ENCODE peak calls at places on chromosomes 4 and X, in nine cellular contexts. L, J, U, S, W, Z, C, I and Y are unnamed samples. For H3K9me3, the result is how much of the 10 kb centered on the place peaks cover.

GRCh38 chr4:38534344-38534743 is 129.7 kb upstream of the KLF3 start:
- DNase-seq in L (no peak), J (no peak), U (no peak), S (no peak), W (no peak), Z (no peak), C (no peak), I (no peak), Y (no peak)

GRCh38 chr4:149801416-149801815 is 14.2 kb downstream of the IQCM start:
- DNase-seq in L (no peak), J (no peak), U (no peak), S (no peak), W (no peak), Z (no peak), C (no peak), I (no peak), Y (no peak)

GRCh38 chrX:46913710-46914109 is 1.5 kb downstream of the JADE3 start:
- DNase-seq in L (no peak), J (peak), U (no peak), S (peak), W (peak), Z (no peak), C (peak), I (peak), Y (no peak)

GRCh38 chr4:41455215-41455614 is 82.7 kb upstream of the LIMCH1 start:
- DNase-seq in L (no peak), J (no peak), U (no peak), S (no peak), W (no peak), Z (no peak), C (no peak), I (peak), Y (no peak)

GRCh38 chr4:40515398-40516293 is 114.0 kb downstream of the RBM47 start:
- DNase-seq in L (no peak), J (peak), U (no peak), S (peak), W (peak), Z (no peak), C (no peak), I (peak), Y (no peak)

GRCh38 chr4:28369504-28369903 is 1508.9 kb downstream of the STIM2 start:
- DNase-seq in L (no peak), J (peak), U (no peak), S (no peak), W (no peak), Z (no peak), C (no peak), I (no peak), Y (no peak)

GRCh38 chr4:1398686-1399507 is 7.3 kb downstream of the NKX1-1 start:
- DNase-seq in L (no peak), J (no peak), U (no peak), S (no peak), W (no peak), Z (no peak), C (no peak), I (no peak), Y (peak)

GRCh38 chrX:100413231-100413630 is 3.2 kb upstream of the PCDH19 start:
- DNase-seq in L (no peak), J (peak), U (no peak), S (peak), W (no peak), Z (no peak), C (no peak), I (peak), Y (no peak)

GRCh38 chr4:123259676-123260428 is 136.7 kb upstream of the SPRY1 start:
- DNase-seq in L (no peak), J (no peak), U (no peak), S (no peak), W (no peak), Z (no peak), C (no peak), I (no peak), Y (no peak)

GRCh38 chr4:7772708-7773385 is 166.8 kb downstream of the AFAP1 start:
- DNase-seq in L (peak), J (no peak), U (no peak), S (no peak), W (peak), Z (no peak), C (peak), I (no peak), Y (peak)

GRCh38 chr4:38384962-38385285 is 279.1 kb upstream of the KLF3 start:
- DNase-seq in L (no peak), J (no peak), U (no peak), S (no peak), W (no peak), Z (no peak), C (no peak), I (no peak), Y (no peak)

GRCh38 chr4:76087007-76087769 is 12.7 kb downstream of the ART3 start:
- DNase-seq in L (peak), J (peak), U (no peak), S (peak), W (peak), Z (peak), C (no peak), I (peak), Y (no peak)

GRCh38 chrX:55524487-55524886 is 34.8 kb upstream of the USP51 start:
- DNase-seq in L (no peak), J (peak), U (no peak), S (peak), W (no peak), Z (no peak), C (no peak), I (peak), Y (no peak)

GRCh38 chr4:147723316-147723715 is 8.6 kb upstream of the ARHGAP10 start:
- DNase-seq in L (no peak), J (peak), U (no peak), S (no peak), W (no peak), Z (no peak), C (peak), I (no peak), Y (no peak)

GRCh38 chr4:4461850-4462249 is 74.9 kb downstream of the NSG1 start:
- DNase-seq in L (no peak), J (no peak), U (peak), S (no peak), W (no peak), Z (no peak), C (no peak), I (no peak), Y (peak)

GRCh38 chrX:100695302-100695701 is 36.6 kb downstream of the SYTL4 start:
- DNase-seq in L (no peak), J (no peak), U (no peak), S (no peak), W (no peak), Z (no peak), C (no peak), I (peak), Y (no peak)

GRCh38 chr4:15868065-15868464 is 70.5 kb downstream of the FGFBP1 start:
- DNase-seq in L (no peak), J (no peak), U (no peak), S (peak), W (no peak), Z (no peak), C (no peak), I (peak), Y (no peak)

GRCh38 chr4:16729361-16729760 is 169.1 kb downstream of the LDB2 start:
- DNase-seq in L (no peak), J (no peak), U (no peak), S (no peak), W (no peak), Z (no peak), C (no peak), I (no peak), Y (no peak)

GRCh38 chr4:169179609-169180526 is 90.9 kb downstream of the SH3RF1 start:
- DNase-seq in L (no peak), J (no peak), U (no peak), S (no peak), W (no peak), Z (no peak), C (no peak), I (no peak), Y (no peak)

GRCh38 chrX:50903387-50904027 is 7.0 kb upstream of the BMP15 start:
- DNase-seq in L (no peak), J (peak), U (no peak), S (peak), W (no peak), Z (no peak), C (no peak), I (peak), Y (no peak)

GRCh38 chr4:56049428-56050212 is 100.9 kb downstream of the CEP135 start:
- DNase-seq in L (no peak), J (peak), U (no peak), S (peak), W (peak), Z (no peak), C (no peak), I (peak), Y (peak)

GRCh38 chr4:605702-606425 is 19.5 kb upstream of the PDE6B start:
- DNase-seq in L (no peak), J (no peak), U (no peak), S (no peak), W (no peak), Z (no peak), C (no peak), I (no peak), Y (no peak)

GRCh38 chr4:48191758-48192157 is 57.7 kb upstream of the TXK start:
- DNase-seq in L (no peak), J (no peak), U (no peak), S (no peak), W (no peak), Z (no peak), C (no peak), I (no peak), Y (no peak)

GRCh38 chr4:25908491-25908901 is 5.5 kb upstream of the SMIM20 start:
- DNase-seq in L (no peak), J (peak), U (no peak), S (peak), W (no peak), Z (no peak), C (no peak), I (peak), Y (no peak)

GRCh38 chr4:4914059-4914820 is 54.8 kb downstream of the MSX1 start:
- DNase-seq in L (no peak), J (peak), U (no peak), S (no peak), W (no peak), Z (no peak), C (no peak), I (peak), Y (no peak)

GRCh38 chr4:185654311-185654710 is 119.0 kb upstream of the PDLIM3 start:
- DNase-seq in L (no peak), J (no peak), U (no peak), S (no peak), W (no peak), Z (no peak), C (no peak), I (peak), Y (no peak)

GRCh38 chr4:153547520-153547919 is 81.4 kb downstream of the TMEM131L start:
- DNase-seq in L (no peak), J (no peak), U (no peak), S (no peak), W (no peak), Z (no peak), C (no peak), I (no peak), Y (no peak)

GRCh38 chr4:137156054-137156453 is 376.2 kb downstream of the PCDH18 start:
- DNase-seq in L (no peak), J (peak), U (no peak), S (no peak), W (no peak), Z (no peak), C (no peak), I (peak), Y (no peak)

GRCh38 chrX:129762448-129762847 is 17.3 kb upstream of the SASH3 start:
- DNase-seq in L (no peak), J (no peak), U (no peak), S (no peak), W (no peak), Z (no peak), C (no peak), I (no peak), Y (no peak)

GRCh38 chrX:129760155-129760554 is 19.6 kb upstream of the SASH3 start:
- DNase-seq in L (no peak), J (no peak), U (no peak), S (no peak), W (peak), Z (no peak), C (no peak), I (no peak), Y (no peak)

GRCh38 chrX:129760981-129761380 is 18.8 kb upstream of the SASH3 start:
- DNase-seq in L (no peak), J (no peak), U (no peak), S (no peak), W (peak), Z (no peak), C (no peak), I (no peak), Y (no peak)

GRCh38 chrX:129759576-129760061 is 20.1 kb upstream of the SASH3 start:
- DNase-seq in L (no peak), J (peak), U (no peak), S (peak), W (peak), Z (no peak), C (no peak), I (peak), Y (no peak)

GRCh38 chrX:129761596-129761995 is 18.2 kb upstream of the SASH3 start:
- DNase-seq in L (no peak), J (no peak), U (no peak), S (no peak), W (no peak), Z (no peak), C (no peak), I (no peak), Y (no peak)
- H3K9me3 ChIP-seq in L (under half), J (under half), U (under half), S (under half), W (under half), Z (under half), C (under half), I (under half), Y (under half)

DNA sequence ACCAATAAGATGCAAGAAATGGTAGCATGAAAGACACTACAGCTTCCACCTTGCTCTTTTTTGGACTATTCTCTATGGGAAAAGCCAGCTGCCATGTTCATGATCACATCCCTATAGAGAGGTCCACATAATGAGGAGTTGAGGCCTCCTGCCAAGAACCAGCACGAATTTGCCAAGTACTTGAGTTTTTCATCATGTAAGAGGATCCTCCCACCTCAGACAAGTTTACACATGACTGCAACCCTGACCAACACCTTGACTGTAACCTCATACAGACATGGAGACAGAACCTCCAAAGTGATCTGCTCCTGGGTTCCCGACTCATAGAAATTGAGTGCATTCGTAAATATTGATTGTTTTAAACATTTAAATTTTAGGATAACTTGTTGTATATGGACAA is 135.2 kb upstream of the TSPAN5 start:
- DNase-seq in L (no peak), J (no peak), U (no peak), S (no peak), W (no peak), Z (no peak), C (no peak), I (no peak), Y (no peak)
- TF ChIP-seq CTCF in L (no peak), J (no peak), U (no peak), S (no peak), W (no peak), Z (no peak), C (no peak), I (no peak), Y (no peak)

DNA sequence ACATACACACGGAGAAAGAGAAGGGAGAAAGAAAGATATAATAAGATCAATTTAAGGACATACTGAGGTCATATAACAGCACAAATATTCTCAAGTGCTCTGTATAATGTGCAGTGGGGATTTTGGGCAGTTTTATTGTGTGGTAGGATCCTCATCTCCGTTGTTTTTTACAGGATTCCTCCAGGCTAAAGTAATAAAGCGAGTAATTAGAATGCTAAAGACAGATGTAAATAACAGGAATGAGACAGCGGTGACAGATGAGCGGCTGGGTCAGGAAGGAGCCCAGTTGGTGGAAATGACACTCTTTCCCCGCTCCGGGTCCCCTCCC is 15.9 kb downstream of the POU4F2 start:
- DNase-seq in L (no peak), J (peak), U (no peak), S (no peak), W (no peak), Z (no peak), C (no peak), I (no peak), Y (no peak)
- H3K4me3 ChIP-seq in L (peak), J (peak), U (no peak), S (peak), W (peak), Z (peak), C (peak), I (no peak), Y (peak)

DNA sequence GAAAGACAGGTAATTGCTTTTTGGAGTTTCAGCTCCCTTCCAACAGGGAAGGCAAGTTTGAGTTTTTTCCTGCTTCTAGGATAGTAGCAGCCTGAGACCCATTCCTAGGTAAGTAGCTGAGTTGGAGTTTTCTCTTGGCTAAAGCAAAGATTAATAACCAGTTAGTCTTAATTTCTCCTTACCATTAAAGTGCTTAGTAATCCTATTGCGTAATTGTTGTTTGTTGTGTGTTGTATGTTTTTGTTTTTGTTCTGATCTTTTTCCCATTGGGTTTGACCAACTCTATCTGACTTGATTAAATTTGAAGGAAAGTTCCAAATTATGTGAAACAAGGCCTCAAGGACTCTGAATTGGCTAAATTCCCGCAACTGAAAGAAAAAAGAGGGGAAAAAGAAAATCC is 83.5 kb downstream of the TBX22 start:
- DNase-seq in L (no peak), J (no peak), U (no peak), S (no peak), W (no peak), Z (no peak), C (no peak), I (no peak), Y (no peak)
- H3K9me3 ChIP-seq in L (under half), J (under half), U (under half), S (under half), W (under half), Z (under half), C (under half), I (under half), Y (under half)

GRCh38 chr4:187063251-187063650 is 339.6 kb upstream of the FAT1 start:
- DNase-seq in L (no peak), J (no peak), U (no peak), S (no peak), W (no peak), Z (no peak), C (no peak), I (no peak), Y (no peak)

GRCh38 chr4:187060551-187060950 is 336.9 kb upstream of the FAT1 start:
- DNase-seq in L (no peak), J (no peak), U (no peak), S (no peak), W (no peak), Z (no peak), C (no peak), I (no peak), Y (no peak)

GRCh38 chr4:187065396-187065795 is 341.7 kb upstream of the FAT1 start:
- DNase-seq in L (no peak), J (no peak), U (no peak), S (no peak), W (no peak), Z (no peak), C (no peak), I (no peak), Y (no peak)

GRCh38 chr4:187065836-187066235 is 342.2 kb upstream of the FAT1 start:
- DNase-seq in L (no peak), J (no peak), U (no peak), S (no peak), W (no peak), Z (no peak), C (no peak), I (no peak), Y (no peak)

GRCh38 chr4:187064033-187064432 is 340.4 kb upstream of the FAT1 start:
- DNase-seq in L (no peak), J (no peak), U (no peak), S (no peak), W (no peak), Z (no peak), C (no peak), I (no peak), Y (no peak)
- TF ChIP-seq CTCF in L (no peak), J (no peak), U (no peak), S (no peak), W (no peak), Z (no peak), C (no peak), I (no peak), Y (no peak)

GRCh38 chrX:108735087-108735679 is 1.2 kb downstream of the IRS4 start:
- DNase-seq in L (no peak), J (no peak), U (no peak), S (peak), W (peak), Z (no peak), C (no peak), I (no peak), Y (peak)
- H3K4me3 ChIP-seq in L (peak), J (peak), U (no peak), S (peak), W (no peak), Z (no peak), C (no peak), I (no peak), Y (no peak)

GRCh38 chr4:177964061-177964460 is 521.8 kb upstream of the AGA start:
- DNase-seq in L (no peak), J (no peak), U (no peak), S (no peak), W (no peak), Z (no peak), C (no peak), I (peak), Y (no peak)

GRCh38 chr4:177961709-177962380 is 519.6 kb upstream of the AGA start:
- DNase-seq in L (no peak), J (no peak), U (no peak), S (no peak), W (no peak), Z (no peak), C (no peak), I (no peak), Y (no peak)

DNA sequence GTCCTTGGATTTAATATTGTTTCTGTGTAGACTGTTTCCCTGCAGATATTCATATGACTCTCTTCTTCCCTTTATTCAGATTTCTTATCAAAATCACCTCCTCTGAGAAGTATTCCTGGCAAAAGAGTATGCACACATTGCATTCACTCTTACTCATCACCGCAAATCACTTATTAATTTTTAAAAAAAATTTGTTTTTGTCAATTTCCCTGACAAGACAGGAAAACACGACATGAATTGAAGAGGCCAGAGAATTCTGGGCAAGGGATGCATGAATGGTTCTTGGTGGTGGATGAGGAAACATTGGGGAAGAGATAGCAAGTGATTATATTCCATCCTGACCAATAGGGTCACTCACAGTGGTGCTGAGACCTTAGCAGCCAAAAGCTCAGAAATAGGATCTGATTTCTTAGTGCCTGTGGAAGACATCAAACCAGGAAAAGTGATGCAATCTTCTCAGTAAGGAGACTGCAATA is 522.5 kb upstream of the AGA start:
- DNase-seq in L (no peak), J (no peak), U (no peak), S (peak), W (no peak), Z (no peak), C (no peak), I (peak), Y (no peak)
- H3K9me3 ChIP-seq in L (under half), J (under half), U (under half), S (under half), W (under half), Z (under half), C (under half), I (under half), Y (under half)

GRCh38 chrX:2425281-2426071 is 75.3 kb downstream of the DHRSX start:
- DNase-seq in L (no peak), J (no peak), U (no peak), S (no peak), W (no peak), Z (no peak), C (no peak), I (no peak), Y (no peak)
- TF ChIP-seq CTCF in L (no peak), J (no peak), U (no peak), S (no peak), W (no peak), Z (no peak), C (no peak), I (no peak), Y (no peak)

GRCh38 chrX:124592745-124593144 is 246.4 kb downstream of the SH2D1A start:
- DNase-seq in L (no peak), J (no peak), U (no peak), S (no peak), W (no peak), Z (no peak), C (no peak), I (no peak), Y (no peak)
- H3K4me3 ChIP-seq in L (no peak), J (no peak), U (no peak), S (no peak), W (no peak), Z (no peak), C (no peak), I (no peak), Y (no peak)